ENCODE peak calls at places on chromosomes 16 and 17, in eight cellular contexts. X is GM12878; T is substantia nigra; W is MM.1S; G is Kasumi-1; Q is stimulated activated CD8-positive, alpha-beta memory T cell treated with anti-CD3 and anti-CD28 coated beads, Interleukin-7, amount 100 ng/mL, for 1 hour; E is HCEC 1CT; B is activated T-helper 1 cell treated with anti-CD3 and anti-CD28 coated beads, Interleukin-2, amount 50 U/mL, for 16 hours. D is an unnamed sample.

GRCh38 chr17:50934161-50934560 is 68.0 kb upstream of the TOB1 start:
- DNase-seq in X (no peak), T (no peak), W (no peak), G (no peak), Q (no peak), E (no peak), B (no peak), D (no peak)

GRCh38 chr17:55283256-55283965 is 18.7 kb downstream of the HLF start:
- DNase-seq in X (no peak), T (no peak), W (no peak), G (no peak), Q (no peak), E (no peak), B (no peak), D (no peak)

GRCh38 chr17:75637143-75637538 is 3.9 kb downstream of the SMIM5 start:
- DNase-seq in X (no peak), T (no peak), W (no peak), G (no peak), Q (no peak), E (no peak), B (no peak), D (no peak)

GRCh38 chr17:21542991-21543390 is 149.3 kb upstream of the KCNJ18 start:
- DNase-seq in X (no peak), T (no peak), W (no peak), G (no peak), Q (no peak), E (no peak), B (no peak), D (no peak)

GRCh38 chr16:2675714-2676113 is 6.6 kb upstream of the KCTD5 start:
- DNase-seq in X (no peak), T (no peak), W (no peak), G (no peak), Q (no peak), E (no peak), B (no peak), D (no peak)

GRCh38 chr16:48541108-48541786 is 68.7 kb downstream of the N4BP1 start:
- DNase-seq in X (no peak), T (no peak), W (no peak), G (no peak), Q (no peak), E (no peak), B (no peak), D (no peak)

GRCh38 chr16:65476556-65476955 is 354.7 kb upstream of the CDH11 start:
- DNase-seq in X (no peak), T (no peak), W (no peak), G (no peak), Q (no peak), E (no peak), B (no peak), D (no peak)

GRCh38 chr17:81056352-81056751 is 21.4 kb downstream of the BAIAP2 start:
- DNase-seq in X (no peak), T (no peak), W (no peak), G (no peak), Q (no peak), E (no peak), B (no peak), D (no peak)

GRCh38 chr17:63596856-63597557 is 3.7 kb upstream of the TACO1 start:
- DNase-seq in X (no peak), T (no peak), W (no peak), G (no peak), Q (no peak), E (no peak), B (no peak), D (no peak)

GRCh38 chr17:21161498-21162393 is 35.0 kb downstream of the DHRS7B start:
- DNase-seq in X (no peak), T (no peak), W (no peak), G (no peak), Q (no peak), E (peak; percentile 30), B (no peak), D (no peak)

GRCh38 chr17:48240562-48241130 is 133.1 kb downstream of the SNX11 start:
- DNase-seq in X (no peak), T (no peak), W (no peak), G (no peak), Q (no peak), E (peak; percentile 46), B (no peak), D (no peak)

GRCh38 chr16:88993006-88993787 is 16.2 kb upstream of the CBFA2T3 start:
- DNase-seq in X (no peak), T (no peak), W (no peak), G (no peak), Q (no peak), E (no peak), B (no peak), D (peak; percentile 10)

GRCh38 chr17:47285003-47285402 is 31.4 kb downstream of the ITGB3 start:
- DNase-seq in X (no peak), T (no peak), W (no peak), G (no peak), Q (no peak), E (no peak), B (no peak), D (no peak)

GRCh38 chr17:63151981-63152523 is 186.0 kb downstream of the TANC2 start:
- DNase-seq in X (no peak), T (no peak), W (no peak), G (no peak), Q (no peak), E (peak; percentile 17), B (no peak), D (no peak)

GRCh38 chr17:57091186-57091618 is 6.2 kb downstream of the AKAP1 start:
- DNase-seq in X (no peak), T (peak; percentile 62), W (no peak), G (no peak), Q (no peak), E (no peak), B (no peak), D (no peak)

GRCh38 chr17:78173025-78173715 is 4.8 kb downstream of the SYNGR2 start:
- DNase-seq in X (peak; percentile 66), T (no peak), W (peak; percentile 94), G (no peak), Q (no peak), E (no peak), B (no peak), D (no peak)

GRCh38 chr16:11094838-11095565 is 150.6 kb downstream of the CLEC16A start:
- DNase-seq in X (no peak), T (no peak), W (peak; percentile 71), G (no peak), Q (no peak), E (no peak), B (no peak), D (no peak)

GRCh38 chr16:64977211-64977920 is 144.5 kb downstream of the CDH11 start:
- DNase-seq in X (no peak), T (no peak), W (no peak), G (no peak), Q (no peak), E (no peak), B (no peak), D (no peak)

GRCh38 chr16:85652431-85653221 is 36.1 kb downstream of the GINS2 start:
- DNase-seq in X (no peak), T (no peak), W (no peak), G (peak; percentile 1), Q (no peak), E (peak; percentile 30), B (no peak), D (no peak)

GRCh38 chr17:45110676-45111611 is 21.4 kb downstream of the PLCD3 start:
- DNase-seq in X (no peak), T (peak; percentile 72), W (no peak), G (no peak), Q (no peak), E (no peak), B (no peak), D (no peak)

GRCh38 chr17:64448665-64449512 is at the start of gene MILR1:
- DNase-seq in X (peak; percentile 77), T (no peak), W (peak; percentile 21), G (peak; percentile 100), Q (no peak), E (peak; percentile 90), B (no peak), D (peak; percentile 73)

GRCh38 chr16:84391151-84391873 is 23.0 kb downstream of the ATP2C2 start:
- DNase-seq in X (no peak), T (no peak), W (no peak), G (peak; percentile 8), Q (no peak), E (peak; percentile 12), B (no peak), D (no peak)

GRCh38 chr16:23379707-23380106 is 73.3 kb downstream of the COG7 start:
- DNase-seq in X (no peak), T (no peak), W (no peak), G (no peak), Q (no peak), E (no peak), B (no peak), D (no peak)

GRCh38 chr17:79800325-79801155 is 3.7 kb upstream of the CBX8 start:
- DNase-seq in X (no peak), T (no peak), W (no peak), G (peak; percentile 67), Q (no peak), E (peak; percentile 54), B (no peak), D (no peak)

GRCh38 chr16:80309178-80309577 is 231.6 kb upstream of the DYNLRB2 start:
- DNase-seq in X (no peak), T (no peak), W (no peak), G (no peak), Q (no peak), E (no peak), B (no peak), D (no peak)

GRCh38 chr17:9513266-9513665 is 62.4 kb downstream of the STX8 start:
- DNase-seq in X (no peak), T (no peak), W (no peak), G (no peak), Q (no peak), E (peak; percentile 80), B (no peak), D (no peak)

GRCh38 chr17:51769231-51769630 is 389.3 kb downstream of the CA10 start:
- DNase-seq in X (no peak), T (no peak), W (no peak), G (no peak), Q (no peak), E (no peak), B (no peak), D (no peak)

GRCh38 chr17:66915204-66915611 is 49.3 kb upstream of the CACNG4 start:
- DNase-seq in X (no peak), T (no peak), W (no peak), G (peak; percentile 8), Q (no peak), E (no peak), B (no peak), D (no peak)

GRCh38 chr17:14052886-14053615 is 16.3 kb upstream of the COX10 start:
- DNase-seq in X (no peak), T (no peak), W (no peak), G (no peak), Q (no peak), E (no peak), B (no peak), D (no peak)

GRCh38 chr17:11239379-11239970 is 1.5 kb upstream of the SHISA6 start:
- DNase-seq in X (no peak), T (no peak), W (no peak), G (no peak), Q (no peak), E (no peak), B (no peak), D (no peak)

GRCh38 chr16:58451945-58452401 is 48.0 kb upstream of the NDRG4 start:
- DNase-seq in X (no peak), T (no peak), W (no peak), G (no peak), Q (no peak), E (peak; percentile 83), B (no peak), D (no peak)

GRCh38 chr17:19647697-19648474 is 665 bp upstream of the ALDH3A2 start:
- DNase-seq in X (peak; percentile 9), T (no peak), W (peak; percentile 46), G (peak; percentile 27), Q (peak; percentile 1), E (peak; percentile 60), B (no peak), D (peak; percentile 2)

GRCh38 chr17:39359994-39360393 is 41.4 kb downstream of the FBXL20 start:
- DNase-seq in X (no peak), T (no peak), W (no peak), G (no peak), Q (no peak), E (no peak), B (no peak), D (no peak)

GRCh38 chr16:12557808-12558207 is 245.9 kb downstream of the CPPED1 start:
- DNase-seq in X (no peak), T (no peak), W (no peak), G (no peak), Q (no peak), E (no peak), B (no peak), D (no peak)

D was measured in KG1.